ENCODE peak calls at places on chromosome 6, in six cellular contexts. D, Z, B, T, I and Y are unnamed samples.

GRCh38 chr6:97947841-97948240 is 664.8 kb upstream of the MMS22L start:
- DNase-seq in Z (peak; percentile 3), B (no peak), I (no peak), D (no peak), T (no peak), Y (peak; percentile 86)

GRCh38 chr6:106799008-106799952 is 169.9 kb downstream of the QRSL1 start:
- DNase-seq in B (peak; percentile 18), I (no peak), D (no peak), T (no peak), Z (peak; percentile 12), Y (peak; percentile 23)

GRCh38 chr6:24140572-24140971 is 14.6 kb downstream of the NRSN1 start:
- DNase-seq in T (no peak), Z (no peak), I (no peak), D (peak; percentile 62), B (no peak), Y (no peak)

GRCh38 chr6:6771964-6772363 is 183.4 kb downstream of the LY86 start:
- DNase-seq in Z (no peak), T (no peak), I (no peak), B (no peak), D (no peak), Y (no peak)

GRCh38 chr6:108966855-108967755 is 118.9 kb downstream of the ARMC2 start:
- DNase-seq in B (no peak), Z (peak; percentile 29), I (no peak), D (peak; percentile 50), T (peak; percentile 14), Y (peak; percentile 9)

GRCh38 chr6:107045733-107046312 is 17.8 kb downstream of the MTRES1 start:
- DNase-seq in T (no peak), Z (no peak), I (no peak), B (no peak), D (no peak), Y (no peak)

GRCh38 chr6:146189131-146189530 is 160.3 kb downstream of the GRM1 start:
- DNase-seq in Z (no peak), B (no peak), T (no peak), I (no peak), D (no peak), Y (no peak)

GRCh38 chr6:151036869-151037680 is 171.6 kb downstream of the MTHFD1L start:
- DNase-seq in I (no peak), Z (no peak), T (no peak), D (no peak), B (no peak), Y (peak; percentile 22)

GRCh38 chr6:30554962-30555361 is 1.3 kb downstream of the GNL1 start:
- DNase-seq in T (no peak), Z (peak; percentile 4), D (no peak), I (no peak), B (no peak), Y (no peak)

GRCh38 chr6:112234596-112234995 is 19.8 kb downstream of the LAMA4 start:
- DNase-seq in I (no peak), D (no peak), B (no peak), Z (peak; percentile 71), T (no peak), Y (no peak)

GRCh38 chr6:45592991-45593390 is 215.3 kb upstream of the SUPT3H start:
- DNase-seq in Z (no peak), B (no peak), T (no peak), I (no peak), D (no peak), Y (no peak)

GRCh38 chr6:14369717-14370116 is 252.1 kb downstream of the CD83 start:
- DNase-seq in D (no peak), I (no peak), B (no peak), T (no peak), Z (no peak), Y (no peak)

GRCh38 chr6:159887146-159887545 is 3.6 kb upstream of the MAS1 start:
- DNase-seq in Z (no peak), D (no peak), B (no peak), I (no peak), T (no peak), Y (no peak)

GRCh38 chr6:100435299-100435698 is 29.4 kb downstream of the SIM1 start:
- DNase-seq in T (no peak), B (peak; percentile 48), I (no peak), D (no peak), Z (no peak), Y (peak; percentile 67)

GRCh38 chr6:21005816-21006553 is 471.7 kb downstream of the CDKAL1 start:
- DNase-seq in T (no peak), Z (peak; percentile 90), B (peak; percentile 30), D (no peak), I (no peak), Y (peak; percentile 84)

GRCh38 chr6:126040826-126041225 is 54.5 kb downstream of the TRMT11 start:
- DNase-seq in B (peak; percentile 53), Z (peak; percentile 78), T (no peak), D (no peak), I (no peak), Y (peak; percentile 52)

GRCh38 chr6:19297880-19298279 is 539.3 kb upstream of the ID4 start:
- DNase-seq in D (no peak), I (no peak), T (no peak), Z (no peak), B (no peak), Y (peak; percentile 72)

GRCh38 chr6:163398796-163399195 is 15.7 kb upstream of the QKI start:
- DNase-seq in I (peak; percentile 66), B (no peak), D (peak; percentile 46), Z (peak; percentile 42), T (no peak), Y (no peak)

GRCh38 chr6:31585531-31585930 is 546 bp upstream of the LST1 start:
- DNase-seq in T (no peak), B (no peak), I (no peak), Z (no peak), D (no peak), Y (no peak)

GRCh38 chr6:51855310-51856082 is 231.9 kb downstream of the PKHD1 start:
- DNase-seq in I (no peak), B (peak; percentile 8), D (no peak), T (no peak), Z (peak; percentile 53), Y (peak; percentile 36)

GRCh38 chr6:144415835-144416237 is 130.7 kb downstream of the UTRN start:
- DNase-seq in T (no peak), I (no peak), Z (peak; percentile 69), B (no peak), D (no peak), Y (peak; percentile 65)

GRCh38 chr6:98835149-98836024 is 1.0 kb downstream of the POU3F2 start:
- DNase-seq in D (no peak), I (no peak), Z (no peak), T (no peak), B (no peak), Y (no peak)

GRCh38 chr6:39484276-39484675 is 161.8 kb upstream of the KCNK16 start:
- DNase-seq in B (no peak), D (no peak), T (no peak), I (no peak), Z (no peak), Y (no peak)

GRCh38 chr6:75855047-75855446 is 106.0 kb downstream of the MYO6 start:
- DNase-seq in D (no peak), Z (peak; percentile 86), I (peak; percentile 41), B (peak; percentile 2), T (no peak), Y (peak; percentile 16)

GRCh38 chr6:52087498-52087999 is at the start of gene PKHD1:
- DNase-seq in T (no peak), D (no peak), I (no peak), Z (no peak), B (peak; percentile 2), Y (peak; percentile 12)

DNA sequence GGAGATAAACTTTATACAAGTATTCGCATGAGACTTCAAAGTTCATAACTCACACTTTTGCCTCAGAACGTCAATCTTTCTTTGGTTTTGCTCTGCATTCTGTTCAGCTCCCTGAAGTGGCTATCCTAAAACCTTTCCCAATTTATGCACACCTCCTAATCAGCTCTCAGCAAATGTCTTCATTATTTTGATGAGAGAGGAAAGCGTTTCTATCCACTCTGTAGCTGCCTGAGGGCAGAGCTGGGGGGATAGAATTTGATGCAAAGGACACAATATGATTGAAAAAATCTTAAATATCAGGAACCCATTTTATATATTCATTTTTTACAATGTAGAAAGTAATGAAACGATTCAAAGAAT is 66.8 kb downstream of the MOXD1 start:
- DNase-seq in Z (no peak), T (no peak), B (no peak), I (no peak), D (no peak), Y (no peak)
- H3K27ac ChIP-seq in Z (no peak overlapping the region), T (no peak overlapping the region), B (peak overlapping the region; percentile 41), I (no peak overlapping the region), D (no peak overlapping the region), Y (no peak overlapping the region)

GRCh38 chr6:35051393-35051792 is 89.7 kb downstream of the TCP11 start:
- DNase-seq in D (no peak), T (no peak), I (no peak), B (no peak), Z (no peak), Y (no peak)
- H3K27ac ChIP-seq in D (peak overlapping the region; percentile 92), T (no peak overlapping the region), I (peak overlapping the region; percentile 64), B (no peak overlapping the region), Z (no peak overlapping the region), Y (no peak overlapping the region)

DNA sequence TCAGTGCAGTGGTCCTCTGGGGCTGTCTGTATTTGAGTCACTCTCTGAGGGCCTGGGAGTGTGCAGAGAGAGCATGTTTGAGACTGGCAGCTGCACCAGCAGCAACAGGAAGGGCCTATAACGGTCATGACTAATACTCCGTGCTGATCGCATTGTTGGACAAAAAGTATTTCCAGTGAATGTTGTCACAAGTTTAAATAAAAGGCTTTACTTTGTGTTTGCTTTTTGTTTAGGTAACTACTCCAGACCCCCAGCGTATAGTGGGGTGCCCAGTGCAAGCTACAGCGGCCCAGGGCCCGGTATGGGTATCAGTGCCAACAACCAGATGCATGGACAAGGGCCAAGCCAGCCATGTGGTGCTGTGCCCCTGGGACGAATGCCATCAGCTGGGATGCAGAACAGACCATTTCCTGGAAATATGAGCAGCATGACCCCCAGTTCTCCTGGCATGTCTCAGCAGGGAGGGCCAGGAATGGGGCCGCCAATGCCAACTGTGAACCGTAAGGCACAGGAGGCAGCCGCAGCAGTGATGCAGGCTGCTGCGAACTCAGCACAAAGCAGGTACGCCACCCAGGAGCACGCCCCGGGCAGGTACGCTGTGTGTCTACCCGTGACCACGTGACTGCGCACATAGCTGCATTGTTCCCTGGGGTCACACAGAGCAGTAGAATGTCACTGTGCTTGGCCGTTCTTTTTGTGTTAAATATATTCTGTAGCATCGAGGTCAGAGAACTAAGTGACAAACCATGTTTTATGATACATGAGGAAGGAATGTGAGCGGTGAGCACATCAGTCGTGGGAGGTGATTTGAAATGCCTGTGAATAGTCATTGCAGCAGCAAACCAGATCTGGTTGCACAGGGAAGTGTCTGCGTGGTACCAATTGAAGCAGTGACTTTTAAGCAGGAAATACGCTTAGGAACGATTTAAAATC is 174.7 kb downstream of the TMEM242 start:
- DNase-seq in T (no peak), Z (peak; percentile 92), I (peak; percentile 47), B (peak; percentile 82), D (peak; percentile 71), Y (peak; percentile 94)
- H3K27ac ChIP-seq in T (no peak overlapping the region), Z (peak overlapping the region; percentile 98), I (peak overlapping the region; percentile 77), B (peak overlapping the region; percentile 78), D (peak overlapping the region; percentile 68), Y (peak overlapping the region; percentile 95)

GRCh38 chr6:18245642-18246041 is 18.7 kb downstream of the DEK start:
- DNase-seq in Z (no peak), I (no peak), T (no peak), B (no peak), D (no peak), Y (no peak)
- H3K27ac ChIP-seq in Z (no peak overlapping the region), I (no peak overlapping the region), T (no peak overlapping the region), B (no peak overlapping the region), D (no peak overlapping the region), Y (no peak overlapping the region)

GRCh38 chr6:79201935-79202334 is 32.5 kb downstream of the HMGN3 start:
- DNase-seq in B (no peak), D (no peak), Z (no peak), I (no peak), T (no peak), Y (no peak)
- H3K27ac ChIP-seq in B (no peak overlapping the region), D (no peak overlapping the region), Z (no peak overlapping the region), I (no peak overlapping the region), T (no peak overlapping the region), Y (no peak overlapping the region)

GRCh38 chr6:42938987-42939809 is 9.9 kb downstream of the CNPY3 start:
- DNase-seq in I (no peak), B (no peak), T (no peak), Z (no peak), D (no peak), Y (no peak)
- H3K27ac ChIP-seq in I (no peak overlapping the region), B (no peak overlapping the region), T (no peak overlapping the region), Z (no peak overlapping the region), D (no peak overlapping the region), Y (peak overlapping the region; percentile 32)